ENCODE peak calls at places on chromosomes 2 and 18, in six cellular contexts. R, X, H, Q, I and M are unnamed samples.

GRCh38 chr2:161063946-161064306 is 96.3 kb upstream of the TANK start:
- DNase-seq in R (no peak), X (no peak), H (no peak), Q (no peak), I (no peak), M (no peak)

GRCh38 chr2:127935337-127935736 is 49.6 kb upstream of the AMMECR1L start:
- DNase-seq in R (no peak), X (no peak), H (no peak), Q (no peak), I (no peak), M (no peak)

GRCh38 chr2:234206738-234207137 is 156.2 kb downstream of the SPP2 start:
- DNase-seq in R (no peak), X (no peak), H (no peak), Q (no peak), I (no peak), M (no peak)

GRCh38 chr2:10527585-10527984 is 79.5 kb upstream of the ODC1 start:
- DNase-seq in R (no peak), X (no peak), H (no peak), Q (no peak), I (no peak), M (no peak)

GRCh38 chr2:140247451-140248205 is 1467.4 kb upstream of the NXPH2 start:
- DNase-seq in R (peak; percentile 1), X (no peak), H (peak; percentile 18), Q (no peak), I (no peak), M (no peak)

GRCh38 chr18:26429535-26429934 is 118.8 kb downstream of the KCTD1 start:
- DNase-seq in R (peak; percentile 47), X (peak; percentile 91), H (peak; percentile 93), Q (peak; percentile 36), I (no peak), M (no peak)

GRCh38 chr2:136381245-136381644 is 263.3 kb upstream of the CXCR4 start:
- DNase-seq in R (no peak), X (no peak), H (no peak), Q (no peak), I (no peak), M (no peak)

GRCh38 chr2:224252601-224253000 is 149.3 kb downstream of the FAM124B start:
- DNase-seq in R (peak; percentile 55), X (peak; percentile 67), H (peak; percentile 88), Q (no peak), I (no peak), M (no peak)

GRCh38 chr2:25806941-25807340 is 71.3 kb downstream of the ASXL2 start:
- DNase-seq in R (no peak), X (no peak), H (peak; percentile 5), Q (no peak), I (no peak), M (peak; percentile 22)

GRCh38 chr18:45689386-45689785 is 34.6 kb upstream of the SLC14A1 start:
- DNase-seq in R (no peak), X (no peak), H (no peak), Q (no peak), I (no peak), M (no peak)

GRCh38 chr2:145751634-145752033 is 1231.7 kb upstream of the ZEB2 start:
- DNase-seq in R (no peak), X (peak; percentile 46), H (peak; percentile 53), Q (no peak), I (no peak), M (no peak)

GRCh38 chr18:73975266-73975665 is 172.4 kb downstream of the FBXO15 start:
- DNase-seq in R (no peak), X (no peak), H (no peak), Q (no peak), I (no peak), M (no peak)

GRCh38 chr2:166239548-166239947 is 111.7 kb upstream of the SCN1A start:
- DNase-seq in R (no peak), X (peak; percentile 78), H (peak; percentile 95), Q (no peak), I (no peak), M (no peak)

GRCh38 chr2:83900859-83901258 is 558.2 kb downstream of the SUCLG1 start:
- DNase-seq in R (no peak), X (no peak), H (peak; percentile 0), Q (peak; percentile 44), I (no peak), M (no peak)

GRCh38 chr2:29010946-29011649 is 30.0 kb downstream of the TOGARAM2 start:
- DNase-seq in R (no peak), X (no peak), H (peak; percentile 14), Q (no peak), I (peak; percentile 32), M (no peak)

GRCh38 chr2:134466141-134466540 is 212.3 kb downstream of the MGAT5 start:
- DNase-seq in R (no peak), X (no peak), H (peak; percentile 6), Q (peak; percentile 22), I (peak; percentile 40), M (no peak)

GRCh38 chr2:5560981-5561380 is 131.2 kb upstream of the SOX11 start:
- DNase-seq in R (no peak), X (no peak), H (peak; percentile 2), Q (no peak), I (no peak), M (no peak)

GRCh38 chr2:9106338-9107167 is 100.1 kb upstream of the ASAP2 start:
- DNase-seq in R (no peak), X (no peak), H (no peak), Q (no peak), I (no peak), M (no peak)

GRCh38 chr2:115084446-115084845 is 642.0 kb downstream of the DPP10 start:
- DNase-seq in R (no peak), X (no peak), H (no peak), Q (no peak), I (no peak), M (no peak)

GRCh38 chr18:35573531-35573930 is 8.0 kb upstream of the GALNT1 start:
- DNase-seq in R (no peak), X (no peak), H (no peak), Q (no peak), I (no peak), M (no peak)

GRCh38 chr2:75100011-75100680 is 99.2 kb downstream of the TACR1 start:
- DNase-seq in R (peak; percentile 23), X (peak; percentile 61), H (peak; percentile 87), Q (peak; percentile 33), I (no peak), M (peak; percentile 8)

GRCh38 chr2:71700041-71700879 is 246.9 kb downstream of the DYSF start:
- DNase-seq in R (no peak), X (no peak), H (no peak), Q (no peak), I (peak; percentile 26), M (no peak)

GRCh38 chr2:7685342-7686015 is 768.3 kb downstream of the RNF144A start:
- DNase-seq in R (no peak), X (peak; percentile 84), H (peak; percentile 85), Q (no peak), I (no peak), M (no peak)